ENCODE peak calls at places on chromosomes 13 and 19, in five cellular contexts. H, D, P, W and Q are unnamed samples.
A peak's percentile ranks its signal among the peaks of the same experiment; 100 is the strongest.

GRCh38 chr19:52691215-52691610 is 43.6 kb downstream of the ZNF611 start:
- DNase-seq in D (peak; percentile 7), P (no peak), H (no peak), W (no peak), Q (no peak)

GRCh38 chr19:35351441-35352176 is 3.9 kb downstream of the FFAR1 start:
- DNase-seq in W (peak; percentile 66), P (peak; percentile 19), D (no peak), H (peak; percentile 45), Q (no peak)

GRCh38 chr13:39822437-39822836 is 167.0 kb downstream of the COG6 start:
- DNase-seq in W (no peak), D (no peak), H (no peak), P (no peak), Q (no peak)

GRCh38 chr13:80979035-80979641 is 638.2 kb upstream of the SPRY2 start:
- DNase-seq in H (peak; percentile 38), P (peak; percentile 67), W (no peak), D (peak; percentile 44), Q (peak; percentile 63)

GRCh38 chr13:30145709-30146367 is 161.5 kb downstream of the KATNAL1 start:
- DNase-seq in D (no peak), H (no peak), P (no peak), W (no peak), Q (no peak)

GRCh38 chr13:109764474-109765292 is 21.7 kb downstream of the IRS2 start:
- DNase-seq in W (no peak), P (no peak), H (no peak), D (no peak), Q (no peak)

GRCh38 chr13:75705395-75705794 is 69.3 kb downstream of the LMO7 start:
- DNase-seq in P (no peak), W (no peak), H (no peak), D (no peak), Q (no peak)

GRCh38 chr13:95288899-95289500 is 12.3 kb downstream of the ABCC4 start:
- DNase-seq in H (no peak), P (no peak), W (no peak), D (no peak), Q (no peak)

GRCh38 chr19:35292421-35292820 is 460 bp downstream of the MAG start:
- DNase-seq in W (no peak), H (no peak), D (no peak), P (no peak), Q (no peak)

GRCh38 chr19:20664917-20665781 is 3.8 kb upstream of the ZNF626 start:
- DNase-seq in P (no peak), W (peak; percentile 74), D (peak; percentile 27), H (no peak), Q (no peak)

GRCh38 chr13:20923272-20923671 is 20.7 kb upstream of the XPO4 start:
- DNase-seq in W (no peak), D (no peak), P (peak; percentile 11), H (no peak), Q (no peak)

GRCh38 chr19:48918801-48919247 is 14.7 kb upstream of the DHDH start:
- DNase-seq in D (no peak), H (no peak), P (peak; percentile 64), W (no peak), Q (peak; percentile 73)

GRCh38 chr13:69706807-69707206 is 400.8 kb upstream of the ATXN8OS start:
- DNase-seq in H (no peak), W (no peak), P (no peak), D (no peak), Q (no peak)

GRCh38 chr19:16366433-16367268 is 42.0 kb downstream of the KLF2 start:
- DNase-seq in H (peak; percentile 51), D (no peak), P (no peak), W (peak; percentile 57), Q (no peak)

GRCh38 chr13:97627566-97627965 is 193.6 kb downstream of the RAP2A start:
- DNase-seq in P (no peak), W (peak; percentile 77), D (peak; percentile 40), H (no peak), Q (no peak)

GRCh38 chr13:97139704-97140103 is 82.4 kb upstream of the MBNL2 start:
- DNase-seq in D (no peak), W (no peak), H (no peak), P (no peak), Q (no peak)

GRCh38 chr19:29807178-29807577 is 4.6 kb upstream of the CCNE1 start:
- DNase-seq in D (no peak), H (peak; percentile 36), W (peak; percentile 56), P (no peak), Q (no peak)

GRCh38 chr19:2755448-2755705 is 15.6 kb upstream of the SLC39A3 start:
- DNase-seq in P (no peak), H (no peak), D (no peak), W (no peak), Q (no peak)

GRCh38 chr13:80235131-80235530 is 105.8 kb downstream of the SPRY2 start:
- DNase-seq in W (no peak), H (no peak), D (no peak), P (no peak), Q (peak; percentile 13)

GRCh38 chr19:14536926-14537692 is 7.7 kb downstream of the TECR start:
- DNase-seq in H (peak; percentile 90), W (peak; percentile 90), P (peak; percentile 96), D (peak; percentile 83), Q (peak; percentile 93)

GRCh38 chr13:40922437-40923040 is 96.6 kb downstream of the ELF1 start:
- DNase-seq in P (peak; percentile 87), W (no peak), H (no peak), D (peak; percentile 13), Q (no peak)

GRCh38 chr13:30698023-30698422 is 37.3 kb upstream of the ALOX5AP start:
- DNase-seq in D (no peak), W (no peak), H (no peak), P (no peak), Q (no peak)

GRCh38 chr19:2982556-2982955 is 5.2 kb downstream of the TLE6 start:
- DNase-seq in H (no peak), W (peak; percentile 76), D (no peak), P (no peak), Q (no peak)

GRCh38 chr19:34475026-34475974 is 6.3 kb upstream of the WTIP start:
- DNase-seq in H (no peak), W (no peak), D (no peak), P (no peak), Q (no peak)

GRCh38 chr13:39051157-39051556 is 12.9 kb downstream of the NHLRC3 start:
- DNase-seq in H (no peak), W (no peak), P (no peak), D (no peak), Q (no peak)

GRCh38 chr19:13441810-13442512 is 64.3 kb downstream of the CACNA1A start:
- DNase-seq in P (peak; percentile 41), H (no peak), D (peak; percentile 16), W (no peak), Q (peak; percentile 15)
- H3K4me1 ChIP-seq in P (no peaks in the 10 kb centered on the region), H (no peaks in the 10 kb centered on the region), D (no peaks in the 10 kb centered on the region), W (no peaks in the 10 kb centered on the region), Q (no peaks in the 10 kb centered on the region)

GRCh38 chr19:21947775-21948174 is 63.0 kb downstream of the ZNF208 start:
- DNase-seq in D (no peak), H (no peak), W (no peak), P (no peak), Q (no peak)
- H3K4me1 ChIP-seq in D (no peaks in the 10 kb centered on the region), H (no peaks in the 10 kb centered on the region), W (no peaks in the 10 kb centered on the region), P (no peaks in the 10 kb centered on the region), Q (no peaks in the 10 kb centered on the region)

GRCh38 chr19:55619264-55619663 is 5.1 kb downstream of the ZNF784 start:
- DNase-seq in H (no peak), P (no peak), D (no peak), W (no peak), Q (no peak)

GRCh38 chr19:55621673-55622231 is 2.6 kb downstream of the ZNF784 start:
- DNase-seq in W (peak; percentile 71), P (no peak), H (no peak), D (no peak), Q (no peak)

GRCh38 chr19:55620951-55621672 is 3.3 kb downstream of the ZNF784 start:
- DNase-seq in P (no peak), H (no peak), D (no peak), W (no peak), Q (no peak)

GRCh38 chr19:55618426-55618825 is 5.9 kb downstream of the ZNF784 start:
- DNase-seq in D (no peak), P (no peak), H (no peak), W (no peak), Q (no peak)

DNA sequence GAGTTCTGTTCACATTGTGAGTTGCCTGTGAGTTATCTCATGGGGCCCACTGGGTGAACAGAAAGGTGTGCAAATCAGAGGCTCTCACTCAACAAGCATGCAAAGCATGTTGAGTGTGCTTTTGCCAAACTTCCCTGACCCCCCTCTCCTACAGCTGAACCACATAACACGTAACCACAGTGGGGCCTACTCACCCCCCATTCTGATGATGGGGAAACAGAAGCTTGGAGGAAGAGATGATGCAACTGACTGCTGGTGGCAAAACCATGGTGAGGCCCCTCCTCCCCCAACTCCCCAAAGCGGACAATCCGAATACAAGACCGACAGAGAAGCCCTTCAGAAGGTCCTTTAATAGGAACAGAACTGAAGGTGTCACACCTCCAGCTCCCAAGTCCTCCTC is 4.0 kb downstream of the ZNF784 start:
- DNase-seq in P (no peak), H (no peak), W (no peak), D (no peak), Q (no peak)
- H3K4me1 ChIP-seq in P (no peaks in the 10 kb centered on the region), H (peaks cover 41% of the 10 kb centered on the region), W (peaks cover 6% of the 10 kb centered on the region), D (peaks cover 13% of the 10 kb centered on the region), Q (no peaks in the 10 kb centered on the region)

GRCh38 chr19:11576186-11576585 is 1.3 kb downstream of the ACP5 start:
- DNase-seq in D (no peak), H (peak; percentile 66), W (no peak), P (no peak), Q (no peak)

GRCh38 chr19:11574689-11575088 is 2.8 kb downstream of the ACP5 start:
- DNase-seq in P (no peak), D (no peak), H (no peak), W (no peak), Q (no peak)

GRCh38 chr19:11578342-11579142 is 1.1 kb upstream of the ACP5 start:
- DNase-seq in P (no peak), D (peak; percentile 54), H (peak; percentile 92), W (peak; percentile 80), Q (no peak)

GRCh38 chr19:11580665-11581418 is 3.4 kb upstream of the ACP5 start:
- DNase-seq in W (no peak), D (no peak), H (no peak), P (no peak), Q (no peak)

GRCh38 chr19:11577451-11578341 is at the start of gene ACP5:
- DNase-seq in W (no peak), P (no peak), H (peak; percentile 63), D (no peak), Q (no peak)
- H3K4me1 ChIP-seq in W (peaks cover 10% of the 10 kb centered on the region), P (no peaks in the 10 kb centered on the region), H (peaks cover 61% of the 10 kb centered on the region), D (no peaks in the 10 kb centered on the region), Q (no peaks in the 10 kb centered on the region)